ENCODE peak calls at places on chromosome 1, in four cellular contexts. P is WTC11, U is K562, R is HepG2. X is an unnamed sample.

GRCh38 chr1:116853680-116854191 is 56.0 kb upstream of the PTGFRN start:
- DNase-seq in U (no peak), R (peak), P (no peak), X (peak)

GRCh38 chr1:234538930-234539649 is 60.1 kb upstream of the TARBP1 start:
- DNase-seq in U (no peak), R (no peak), P (no peak), X (no peak)

GRCh38 chr1:37282763-37283162 is 191.6 kb upstream of the ZC3H12A start:
- DNase-seq in R (no peak), P (no peak), U (no peak), X (no peak)

GRCh38 chr1:248821641-248822040 is 4.1 kb downstream of the SH3BP5L start:
- DNase-seq in R (no peak), P (no peak), U (no peak), X (no peak)

GRCh38 chr1:221279146-221279545 is 399.9 kb downstream of the HLX start:
- DNase-seq in R (no peak), U (no peak), P (no peak), X (no peak)

GRCh38 chr1:81115422-81115821 is 685.3 kb upstream of the ADGRL2 start:
- DNase-seq in R (no peak), U (no peak), P (no peak), X (no peak)

GRCh38 chr1:201515895-201516294 is 9.0 kb upstream of the CSRP1 start:
- DNase-seq in P (no peak), U (peak), R (no peak), X (no peak)

GRCh38 chr1:235867903-235868469 is 1.3 kb upstream of the LYST start:
- DNase-seq in P (no peak), R (no peak), U (no peak), X (no peak)

GRCh38 chr1:47340227-47340626 is 6.6 kb downstream of the CMPK1 start:
- DNase-seq in R (no peak), P (no peak), U (no peak), X (no peak)

DNA sequence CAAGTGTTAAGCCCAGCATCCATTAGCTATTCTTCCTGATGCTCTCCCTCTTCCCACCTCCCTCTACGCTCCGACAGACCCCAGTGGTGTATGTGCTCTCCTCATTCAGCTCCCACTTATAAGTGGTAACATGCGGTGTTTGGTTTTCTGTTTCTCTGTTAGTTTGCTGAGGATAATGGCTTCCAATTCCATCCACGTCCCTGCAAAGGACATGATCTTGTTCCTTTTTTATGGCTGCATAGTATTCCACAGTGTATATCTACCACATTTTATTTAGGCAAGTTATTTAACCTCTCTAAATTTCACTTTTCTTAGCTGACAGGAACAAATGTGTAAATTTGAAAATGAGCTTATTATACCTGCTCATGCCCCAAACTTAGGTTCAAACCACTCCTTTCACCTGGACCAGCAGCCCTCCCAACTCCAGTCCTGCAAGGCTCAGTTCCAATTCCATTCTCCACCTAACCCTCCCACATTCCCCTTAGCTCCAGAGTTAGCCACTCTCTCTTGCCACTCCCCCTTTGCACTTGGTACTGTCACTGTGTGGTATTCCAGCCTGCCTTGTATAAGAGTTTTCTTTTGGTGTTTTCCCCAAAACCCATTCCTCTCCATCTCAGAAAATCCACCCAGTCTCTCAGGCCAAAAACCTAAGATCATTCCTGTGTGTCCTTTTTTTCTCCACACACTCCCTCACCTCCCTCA is 1.7 kb upstream of the PEF1 start:
- DNase-seq in P (no peak), R (no peak), U (no peak), X (no peak)
- TF ChIP-seq NR3C1 in P (no peak), R (no peak), U (no peak), X (no peak)

GRCh38 chr1:118136511-118136937 is 48.5 kb downstream of the SPAG17 start:
- DNase-seq in R (no peak), P (no peak), U (no peak), X (no peak)
- TF ChIP-seq NR3C1 in R (no peak), P (no peak), U (no peak), X (no peak)

DNA sequence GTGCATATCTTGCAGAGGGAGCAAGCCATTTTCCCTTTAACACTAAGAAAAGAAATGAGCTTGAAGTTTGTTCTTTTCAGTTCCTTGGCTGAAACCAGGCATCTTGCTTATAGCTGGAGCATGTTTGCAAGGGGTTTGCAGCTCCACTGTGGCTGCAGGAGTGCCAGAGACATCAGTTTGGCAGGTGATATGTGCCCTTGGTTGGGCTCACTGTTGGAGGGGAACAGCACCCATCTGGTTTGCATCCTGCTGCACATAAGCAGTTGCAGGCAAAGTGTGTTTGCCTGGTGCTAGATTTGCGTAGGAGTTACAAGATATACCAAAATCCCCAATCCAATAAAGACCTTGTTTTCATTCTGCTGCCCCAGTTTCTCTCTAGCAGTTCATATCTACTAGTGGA is 47.8 kb upstream of the IKBKE start:
- DNase-seq in U (no peak), R (no peak), P (no peak), X (no peak)
- TF ChIP-seq NR3C1 in U (no peak), R (no peak), P (no peak), X (no peak)

GRCh38 chr1:1959459-1959839 is 40.4 kb upstream of the TMEM52 start:
- DNase-seq in R (no peak), U (no peak), P (no peak), X (no peak)

GRCh38 chr1:1960480-1961196 is 41.6 kb upstream of the TMEM52 start:
- DNase-seq in P (no peak), R (no peak), U (no peak), X (no peak)

GRCh38 chr1:1958071-1958541 is 39.0 kb upstream of the TMEM52 start:
- DNase-seq in U (no peak), P (no peak), R (no peak), X (no peak)

GRCh38 chr1:1957533-1957961 is 38.5 kb upstream of the TMEM52 start:
- DNase-seq in U (no peak), R (no peak), P (no peak), X (no peak)

DNA sequence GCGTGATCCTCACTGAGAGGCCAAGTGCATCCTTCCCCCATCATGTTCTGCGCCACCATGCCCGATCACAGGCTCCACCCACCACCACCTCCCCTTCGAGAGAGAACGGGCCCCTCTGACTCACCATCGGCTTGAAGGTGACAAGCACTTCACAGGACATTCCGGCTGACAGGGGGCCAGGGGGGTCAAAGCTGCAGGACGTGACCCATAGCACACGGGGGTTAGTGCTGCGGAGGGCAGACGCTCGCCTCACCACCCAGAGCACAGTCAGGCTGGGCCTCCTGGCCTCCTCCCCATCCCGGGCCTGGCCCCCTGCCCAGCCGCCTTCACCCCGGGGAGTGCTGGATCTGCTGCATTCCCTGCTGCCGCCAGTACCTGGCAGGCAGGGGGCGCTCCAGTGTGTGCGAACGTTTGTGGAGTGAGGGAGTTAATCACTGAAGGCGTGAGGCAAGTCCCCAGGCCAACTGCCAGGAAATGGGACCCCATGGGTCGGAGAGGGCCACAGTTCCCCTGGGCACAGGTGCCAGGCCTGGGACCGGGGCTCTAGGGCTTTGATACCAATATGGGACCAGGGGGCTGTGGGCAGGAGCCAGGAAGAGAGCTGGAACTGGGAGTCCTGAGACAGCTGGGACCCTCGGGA is 40.9 kb upstream of the TMEM52 start:
- DNase-seq in U (peak), P (peak), R (peak), X (peak)
- TF ChIP-seq NR3C1 in U (no peak), P (no peak), R (no peak), X (no peak)

DNA sequence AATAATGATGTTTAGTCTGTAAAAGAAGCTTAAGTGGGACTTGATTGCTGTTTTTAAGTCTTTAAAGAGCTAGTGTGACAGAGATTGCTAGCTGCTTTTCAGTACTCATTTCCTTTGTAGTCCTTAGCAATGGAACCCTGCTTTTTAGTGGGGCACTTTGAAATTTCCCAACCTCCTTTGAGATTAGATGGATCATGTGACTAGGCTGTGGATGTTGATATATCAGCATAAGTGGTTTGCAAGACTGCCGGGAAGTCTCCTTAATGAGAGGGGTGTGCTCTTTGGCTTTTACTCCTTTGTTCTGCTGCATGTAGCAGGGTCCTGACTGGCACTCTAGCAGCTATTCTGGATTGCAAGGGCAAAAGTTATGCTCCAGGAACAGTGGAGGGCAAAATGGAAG is 11.2 kb upstream of the RCOR3 start:
- DNase-seq in R (no peak), P (no peak), U (no peak), X (no peak)
- TF ChIP-seq NR3C1 in R (no peak), P (no peak), U (no peak), X (no peak)

DNA sequence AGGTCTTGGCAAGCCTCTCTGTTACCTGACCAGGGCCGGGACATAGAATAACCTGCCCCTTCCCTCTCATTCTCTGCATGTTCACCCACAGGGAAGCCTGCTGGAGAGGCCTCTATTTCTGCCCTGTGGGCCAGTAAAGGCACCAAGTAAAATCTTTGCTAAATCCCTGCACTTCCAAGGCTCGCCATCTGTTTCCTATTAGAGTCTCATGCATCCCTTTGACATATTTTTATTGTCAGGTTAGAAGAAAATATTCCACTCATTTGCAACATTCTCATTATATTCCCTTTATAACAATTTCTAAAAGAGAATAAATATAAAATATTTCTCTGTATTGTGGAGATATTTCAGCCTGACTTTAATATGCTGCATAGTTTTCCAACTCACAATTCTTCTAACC is 340.4 kb upstream of the VAMP3 start:
- DNase-seq in U (no peak), P (no peak), R (no peak), X (no peak)
- TF ChIP-seq NR3C1 in U (no peak), P (no peak), R (no peak), X (no peak)

DNA sequence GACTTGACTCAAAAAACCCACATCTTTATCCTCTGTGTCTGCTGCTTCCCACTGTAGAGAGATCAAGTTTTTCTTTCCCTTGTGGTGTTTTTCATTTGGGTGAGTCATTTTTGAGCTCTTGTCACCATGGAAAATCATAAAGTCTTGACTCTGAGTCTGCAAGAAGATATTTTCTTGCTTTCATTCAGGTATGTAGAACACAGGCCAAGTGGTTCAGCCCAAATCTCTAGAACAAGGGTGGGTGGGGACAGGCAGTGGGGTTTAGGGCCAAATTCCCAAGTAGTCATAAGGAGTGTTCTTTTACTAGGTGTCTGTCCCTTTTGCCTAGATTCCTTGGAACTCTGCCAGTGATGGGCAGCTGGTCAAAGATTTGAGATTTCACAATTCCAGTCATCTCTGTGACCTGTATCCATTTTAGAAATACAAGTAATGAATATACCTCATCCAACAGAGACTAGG is 21.5 kb upstream of the ARHGAP29 start:
- DNase-seq in R (peak), P (no peak), U (no peak), X (peak)
- TF ChIP-seq NR3C1 in R (no peak), P (no peak), U (no peak), X (no peak)

X was measured in A549.